ENCODE peak calls at places on chromosomes 3 and 15, in four cellular contexts. S is BJ, J is heart left ventricle, R is NCI-H345. W is an unnamed sample.

GRCh38 chr3:160685144-160685766 is 8.3 kb downstream of the ARL14 start:
- DNase-seq in J (no peak), S (no peak), R (no peak), W (no peak)

GRCh38 chr3:149559525-149559924 is 85.0 kb downstream of the TM4SF4 start:
- DNase-seq in J (no peak), R (no peak), S (no peak), W (no peak)

GRCh38 chr3:177294221-177294620 is 96.9 kb upstream of the TBL1XR1 start:
- DNase-seq in R (no peak), J (peak; percentile 80), S (no peak), W (peak; percentile 30)

GRCh38 chr15:46848704-46849103 is 868.6 kb upstream of the SEMA6D start:
- DNase-seq in J (no peak), S (no peak), R (no peak), W (peak; percentile 58)

GRCh38 chr3:24482306-24482705 is 12.3 kb downstream of the THRB start:
- DNase-seq in R (no peak), J (no peak), S (no peak), W (no peak)

GRCh38 chr15:34793901-34794300 is 1.4 kb downstream of the ACTC1 start:
- DNase-seq in J (peak; percentile 54), R (no peak), S (no peak), W (no peak)

GRCh38 chr15:62807539-62808130 is 234.9 kb upstream of the TPM1 start:
- DNase-seq in J (no peak), R (no peak), S (no peak), W (no peak)

GRCh38 chr15:85491663-85492062 is 111.3 kb downstream of the AKAP13 start:
- DNase-seq in S (no peak), J (no peak), R (no peak), W (no peak)

GRCh38 chr3:12394516-12395271 is 89.6 kb upstream of the TSEN2 start:
- DNase-seq in J (no peak), R (no peak), S (no peak), W (no peak)

GRCh38 chr3:138949445-138950005 is 2.5 kb downstream of the FOXL2NB start:
- DNase-seq in R (no peak), J (no peak), S (no peak), W (no peak)

GRCh38 chr3:54580453-54580852 is 347.4 kb downstream of the LRTM1 start:
- DNase-seq in S (no peak), R (no peak), J (no peak), W (no peak)

GRCh38 chr3:119222400-119222799 is 18.3 kb downstream of the B4GALT4 start:
- DNase-seq in R (no peak), J (no peak), S (no peak), W (no peak)

GRCh38 chr15:72907733-72908132 is 124.2 kb upstream of the ADPGK start:
- DNase-seq in S (no peak), R (no peak), J (peak; percentile 61), W (no peak)

GRCh38 chr3:119294402-119294888 is 262 bp downstream of the ARHGAP31 start:
- DNase-seq in S (no peak), J (peak; percentile 75), R (no peak), W (no peak)

GRCh38 chr3:33447958-33448357 is 7.8 kb upstream of the UBP1 start:
- DNase-seq in J (no peak), R (no peak), S (no peak), W (no peak)

GRCh38 chr3:157300091-157300490 is 136.6 kb upstream of the PTX3 start:
- DNase-seq in J (no peak), R (no peak), S (no peak), W (no peak)

GRCh38 chr3:23203651-23204111 is 554 bp downstream of the UBE2E2 start:
- DNase-seq in J (no peak), R (no peak), S (no peak), W (no peak)

GRCh38 chr15:70478251-70478990 is 284.9 kb downstream of the UACA start:
- DNase-seq in S (no peak), R (no peak), J (no peak), W (no peak)